ENCODE peak calls at places on chromosomes 11 and 22, in ten cellular contexts. M is K562; K is LoVo; N is NCI-H1417; A is NCI-H774; W is GM10248; I is stimulated activated CD8-positive, alpha-beta memory T cell treated with anti-CD3 and anti-CD28 coated beads, Interleukin-4, amount 100 ng/mL, for 4 hours; C is AG09309; F is fibroblast of mammary gland; Q is mesendoderm. X is an unnamed sample.

GRCh38 chr11:123187670-123188507 is 7.2 kb downstream of the CLMP start:
- DNase-seq in M (no peak), K (no peak), N (no peak), A (no peak), W (no peak), I (no peak), C (no peak), F (peak), Q (peak), X (no peak)

GRCh38 chr22:19213496-19214473 is 35.2 kb upstream of the SLC25A1 start:
- DNase-seq in M (no peak), K (no peak), N (no peak), A (no peak), W (no peak), I (no peak), C (no peak), F (no peak), Q (peak), X (no peak)

GRCh38 chr11:77035580-77035979 is 1.4 kb downstream of the B3GNT6 start:
- DNase-seq in M (no peak), K (peak), N (no peak), A (no peak), W (no peak), I (no peak), C (no peak), F (no peak), Q (no peak), X (peak)

GRCh38 chr11:33620423-33621120 is 80.1 kb downstream of the C11orf91 start:
- DNase-seq in M (no peak), K (no peak), N (no peak), A (no peak), W (no peak), I (no peak), C (no peak), F (peak), Q (no peak), X (no peak)

GRCh38 chr11:33900159-33900855 is 8.4 kb upstream of the LMO2 start:
- DNase-seq in M (no peak), K (no peak), N (no peak), A (no peak), W (no peak), I (no peak), C (no peak), F (no peak), Q (no peak), X (no peak)

GRCh38 chr11:12179019-12179418 is 68.6 kb downstream of the MICAL2 start:
- DNase-seq in M (no peak), K (no peak), N (peak), A (peak), W (no peak), I (no peak), C (no peak), F (no peak), Q (no peak), X (no peak)

GRCh38 chr11:31780078-31780971 is 30.8 kb downstream of the PAX6 start:
- DNase-seq in M (no peak), K (no peak), N (peak), A (peak), W (no peak), I (no peak), C (no peak), F (no peak), Q (no peak), X (no peak)

GRCh38 chr11:118615282-118615979 is 8.0 kb downstream of the PHLDB1 start:
- DNase-seq in M (no peak), K (no peak), N (no peak), A (no peak), W (no peak), I (no peak), C (no peak), F (no peak), Q (peak), X (no peak)

GRCh38 chr22:22348127-22348814 is 103.7 kb downstream of the VPREB1 start:
- DNase-seq in M (no peak), K (no peak), N (no peak), A (no peak), W (no peak), I (no peak), C (no peak), F (no peak), Q (peak), X (no peak)

GRCh38 chr11:124879999-124880611 is 14.9 kb downstream of the ROBO3 start:
- DNase-seq in M (no peak), K (no peak), N (no peak), A (no peak), W (no peak), I (no peak), C (no peak), F (no peak), Q (no peak), X (no peak)

GRCh38 chr11:114297806-114298700 is 1.9 kb downstream of the NNMT start:
- DNase-seq in M (peak), K (no peak), N (no peak), A (no peak), W (no peak), I (no peak), C (no peak), F (no peak), Q (peak), X (no peak)